ENCODE peak calls at places on chromosomes 5 and 9, in eight cellular contexts. O, T, H, V, E, A, B and K are unnamed samples.

GRCh38 chr5:153753645-153754432 is 263.4 kb downstream of the GRIA1 start:
- DNase-seq in O (no peak), T (no peak), H (no peak), V (no peak), E (no peak), A (no peak), B (no peak), K (no peak)

GRCh38 chr9:133556354-133556753 is 21.9 kb downstream of the ADAMTSL2 start:
- DNase-seq in O (no peak), T (no peak), H (no peak), V (no peak), E (no peak), A (no peak), B (no peak), K (no peak)

GRCh38 chr9:124770359-124771020 is 621 bp downstream of the NR6A1 start:
- DNase-seq in O (peak; percentile 52), T (no peak), H (no peak), V (no peak), E (no peak), A (peak; percentile 61), B (no peak), K (no peak)

GRCh38 chr5:34510002-34510401 is 146.1 kb upstream of the RAI14 start:
- DNase-seq in O (no peak), T (no peak), H (no peak), V (no peak), E (no peak), A (no peak), B (no peak), K (no peak)

GRCh38 chr9:114313186-114313585 is 9.7 kb upstream of the ORM1 start:
- DNase-seq in O (no peak), T (peak; percentile 10), H (no peak), V (no peak), E (no peak), A (no peak), B (no peak), K (no peak)

GRCh38 chr5:67004730-67005350 is 191.8 kb downstream of the CD180 start:
- DNase-seq in O (no peak), T (no peak), H (no peak), V (no peak), E (no peak), A (no peak), B (no peak), K (no peak)

GRCh38 chr5:52727568-52727967 is 60.1 kb upstream of the ITGA1 start:
- DNase-seq in O (no peak), T (no peak), H (no peak), V (no peak), E (peak; percentile 56), A (no peak), B (peak; percentile 87), K (peak; percentile 56)

GRCh38 chr5:160315968-160316367 is 3.6 kb upstream of the CCNJL start:
- DNase-seq in O (no peak), T (no peak), H (no peak), V (no peak), E (no peak), A (peak; percentile 4), B (peak; percentile 66), K (peak; percentile 41)

GRCh38 chr9:72485821-72486605 is 35.4 kb upstream of the TMC1 start:
- DNase-seq in O (no peak), T (no peak), H (no peak), V (no peak), E (peak; percentile 46), A (no peak), B (peak; percentile 50), K (peak; percentile 70)

GRCh38 chr5:53601570-53601969 is 41.1 kb downstream of the NDUFS4 start:
- DNase-seq in O (no peak), T (no peak), H (no peak), V (no peak), E (peak; percentile 41), A (no peak), B (peak; percentile 91), K (peak; percentile 23)

GRCh38 chr9:69945671-69946141 is 97.9 kb upstream of the MAMDC2 start:
- DNase-seq in O (no peak), T (no peak), H (peak; percentile 69), V (no peak), E (peak; percentile 93), A (no peak), B (peak; percentile 80), K (peak; percentile 48)

GRCh38 chr9:9924369-9924768 is 688.4 kb downstream of the PTPRD start:
- DNase-seq in O (no peak), T (no peak), H (no peak), V (no peak), E (peak; percentile 36), A (no peak), B (peak; percentile 9), K (no peak)

GRCh38 chr5:139413963-139414362 is 10.1 kb upstream of the SPATA24 start:
- DNase-seq in O (no peak), T (no peak), H (no peak), V (no peak), E (no peak), A (no peak), B (no peak), K (no peak)

GRCh38 chr5:3348576-3349535 is 246.8 kb upstream of the IRX1 start:
- DNase-seq in O (no peak), T (no peak), H (no peak), V (peak; percentile 45), E (no peak), A (no peak), B (no peak), K (no peak)

GRCh38 chr5:119537704-119538103 is 85.4 kb downstream of the HSD17B4 start:
- DNase-seq in O (no peak), T (no peak), H (no peak), V (no peak), E (no peak), A (no peak), B (peak; percentile 64), K (peak; percentile 64)

GRCh38 chr5:172162348-172162747 is 25.7 kb downstream of the STK10 start:
- DNase-seq in O (no peak), T (no peak), H (no peak), V (no peak), E (peak; percentile 28), A (no peak), B (no peak), K (no peak)

GRCh38 chr5:160260881-160261815 is 31.8 kb downstream of the FABP6 start:
- DNase-seq in O (no peak), T (no peak), H (no peak), V (no peak), E (peak; percentile 93), A (peak; percentile 43), B (peak; percentile 87), K (peak; percentile 93)

GRCh38 chr5:68074048-68074632 is 141.4 kb upstream of the PIK3R1 start:
- DNase-seq in O (no peak), T (no peak), H (peak; percentile 33), V (no peak), E (peak; percentile 38), A (no peak), B (no peak), K (no peak)

GRCh38 chr9:95463145-95464060 is 53.4 kb downstream of the PTCH1 start:
- DNase-seq in O (no peak), T (no peak), H (no peak), V (no peak), E (no peak), A (peak; percentile 16), B (no peak), K (no peak)
- H3K4me3 ChIP-seq in O (no peak overlapping the region), T (peak overlapping the region; percentile 37), H (peak overlapping the region; percentile 28), V (peak overlapping the region; percentile 62), E (peak overlapping the region; percentile 19), A (peak overlapping the region; percentile 65), B (peak overlapping the region; percentile 42), K (peak overlapping the region; percentile 21)

GRCh38 chr9:127712851-127713250 is 2.6 kb downstream of the PTRH1 start:
- DNase-seq in O (no peak), T (no peak), H (no peak), V (no peak), E (no peak), A (no peak), B (no peak), K (no peak)

GRCh38 chr9:127712371-127712770 is 3.1 kb downstream of the PTRH1 start:
- DNase-seq in O (no peak), T (no peak), H (no peak), V (no peak), E (no peak), A (no peak), B (no peak), K (no peak)

GRCh38 chr9:127710204-127710805 is 3.5 kb downstream of the CFAP157 start:
- DNase-seq in O (no peak), T (no peak), H (no peak), V (no peak), E (no peak), A (no peak), B (no peak), K (no peak)

GRCh38 chr9:127711226-127711701 is 4.2 kb downstream of the PTRH1 start:
- DNase-seq in O (no peak), T (no peak), H (no peak), V (no peak), E (no peak), A (peak; percentile 33), B (no peak), K (no peak)

GRCh38 chr9:127711831-127712274 is 3.6 kb downstream of the PTRH1 start:
- DNase-seq in O (no peak), T (no peak), H (no peak), V (no peak), E (no peak), A (no peak), B (no peak), K (no peak)
- TF ChIP-seq CTCF in O (no peak), T (no peak), H (no peak), V (no peak), E (no peak), A (no peak), B (no peak), K (no peak)

DNA sequence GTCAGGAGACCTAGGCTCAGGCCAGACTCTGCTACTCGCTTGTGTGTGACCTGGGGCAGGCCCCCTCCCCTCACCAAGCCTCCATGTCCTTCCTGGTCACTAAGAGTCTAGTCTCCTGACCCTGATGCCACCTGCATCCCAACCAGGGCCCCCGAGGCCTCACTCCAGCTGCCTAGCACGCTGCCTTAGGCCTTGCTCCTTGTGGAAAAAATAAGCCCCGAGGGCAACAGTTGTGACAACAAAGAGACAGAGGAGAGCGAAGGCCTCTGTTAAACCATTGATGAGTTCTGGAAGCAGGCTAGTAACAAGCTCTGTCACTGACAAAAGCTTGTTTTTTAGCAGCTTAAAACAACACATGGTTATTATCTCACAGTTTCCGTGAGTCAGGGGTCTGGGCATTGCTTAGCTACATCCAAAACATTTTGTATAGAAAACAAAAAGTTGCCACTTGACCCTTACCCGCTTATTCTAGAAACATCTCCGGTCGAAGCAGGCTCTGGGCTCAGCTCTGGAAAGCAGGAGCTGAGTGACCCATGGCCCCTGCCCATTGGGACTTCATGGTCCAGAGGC is 48.2 kb upstream of the TBC1D2 start:
- DNase-seq in O (no peak), T (no peak), H (no peak), V (no peak), E (no peak), A (no peak), B (no peak), K (no peak)
- H3K4me3 ChIP-seq in O (no peak overlapping the region), T (no peak overlapping the region), H (no peak overlapping the region), V (no peak overlapping the region), E (no peak overlapping the region), A (no peak overlapping the region), B (no peak overlapping the region), K (no peak overlapping the region)

DNA sequence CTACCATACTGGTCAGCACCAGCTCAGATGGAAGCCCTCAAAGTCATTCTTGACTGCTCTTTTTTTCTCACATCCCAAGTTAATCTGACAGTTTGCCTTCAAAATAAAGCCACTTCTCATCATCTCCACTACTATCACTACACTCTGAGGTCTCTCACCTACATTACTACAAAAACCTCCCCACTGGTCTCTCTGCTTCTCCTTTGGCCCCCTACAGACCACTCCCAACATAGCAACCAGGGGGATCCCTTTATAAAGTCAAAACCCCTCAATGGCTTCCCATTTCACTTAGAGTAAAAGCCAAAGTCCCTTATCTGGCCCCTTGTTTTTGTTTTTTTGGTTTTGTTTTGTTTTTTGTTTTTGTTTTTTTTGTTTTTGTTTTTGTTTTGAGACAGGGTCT is 4.6 kb downstream of the ARAP3 start:
- DNase-seq in O (no peak), T (peak; percentile 69), H (no peak), V (no peak), E (no peak), A (peak; percentile 39), B (no peak), K (no peak)
- TF ChIP-seq CTCF in O (no peak), T (no peak), H (no peak), V (no peak), E (peak; percentile 25), A (peak; percentile 66), B (peak; percentile 20), K (peak; percentile 44)